ENCODE peak calls at places on chromosomes 6 and 20, in six cellular contexts. M is RCC 7860, P is pulmonary artery endothelial cell, W is tibial nerve, T is H9, Q is NCI-H187 treated with DMSO at 0.1 percent for 48 hours. A is an unnamed sample.

GRCh38 chr20:45780159-45780558 is 11.5 kb downstream of the WFDC3 start:
- DNase-seq in W (no peak), P (no peak), Q (no peak), M (no peak), T (no peak), A (no peak)

GRCh38 chr6:88899569-88900316 is 63.7 kb downstream of the RNGTT start:
- DNase-seq in Q (no peak), T (no peak), W (no peak), M (no peak), P (no peak), A (no peak)

GRCh38 chr20:55153321-55153720 is 677.9 kb downstream of the DOK5 start:
- DNase-seq in W (no peak), T (no peak), P (no peak), M (peak), Q (no peak), A (no peak)

GRCh38 chr6:89530982-89531381 is 98.0 kb downstream of the ANKRD6 start:
- DNase-seq in W (no peak), T (no peak), Q (no peak), M (no peak), P (no peak), A (no peak)

GRCh38 chr6:85390105-85390728 is 59.7 kb upstream of the NT5E start:
- DNase-seq in W (no peak), M (peak), T (no peak), Q (no peak), P (no peak), A (no peak)

GRCh38 chr6:111805511-111806181 is 67.6 kb downstream of the FYN start:
- DNase-seq in Q (no peak), W (no peak), T (no peak), P (no peak), M (peak), A (no peak)

GRCh38 chr6:55395836-55396235 is 68.6 kb downstream of the GFRAL start:
- DNase-seq in P (no peak), Q (no peak), M (no peak), T (no peak), W (no peak), A (no peak)

GRCh38 chr6:51459958-51460357 is 627.5 kb downstream of the PKHD1 start:
- DNase-seq in T (no peak), P (no peak), Q (no peak), M (no peak), W (no peak), A (no peak)

GRCh38 chr6:112640895-112641294 is 293.8 kb downstream of the RFPL4B start:
- DNase-seq in M (peak), Q (no peak), W (no peak), P (no peak), T (no peak), A (no peak)

GRCh38 chr6:28721372-28721771 is 195.7 kb downstream of the GPX5 start:
- DNase-seq in Q (no peak), P (no peak), W (no peak), M (no peak), T (no peak), A (no peak)

GRCh38 chr6:150876598-150876997 is 11.1 kb downstream of the MTHFD1L start:
- DNase-seq in Q (no peak), P (no peak), W (no peak), M (no peak), T (no peak), A (no peak)

GRCh38 chr20:57698191-57698866 is 11.5 kb downstream of the PMEPA1 start:
- DNase-seq in M (peak), T (no peak), W (no peak), P (peak), Q (no peak), A (no peak)

GRCh38 chr6:36904851-36905393 is 19.2 kb downstream of the C6orf89 start:
- DNase-seq in W (no peak), P (no peak), Q (no peak), M (no peak), T (no peak), A (no peak)

GRCh38 chr6:169723200-169723909 is 945 bp downstream of the PHF10 start:
- DNase-seq in W (peak), T (peak), M (no peak), Q (no peak), P (no peak), A (peak)

GRCh38 chr6:36334343-36334742 is 2.3 kb downstream of the BNIP5 start:
- DNase-seq in M (no peak), P (no peak), W (peak), Q (no peak), T (no peak), A (no peak)

GRCh38 chr6:122530440-122531046 is 58.9 kb upstream of the SERINC1 start:
- DNase-seq in W (peak), T (peak), Q (peak), M (peak), P (peak), A (peak)

GRCh38 chr6:55941713-55942112 is 66.3 kb upstream of the BMP5 start:
- DNase-seq in W (no peak), M (no peak), T (no peak), Q (no peak), P (no peak), A (no peak)

GRCh38 chr6:144314003-144314485 is 28.9 kb downstream of the UTRN start:
- DNase-seq in P (peak), T (no peak), Q (peak), W (peak), M (no peak), A (no peak)

GRCh38 chr6:165676435-165677068 is 13.5 kb upstream of the PDE10A start:
- DNase-seq in M (no peak), T (peak), W (no peak), P (peak), Q (no peak), A (no peak)

GRCh38 chr6:33443619-33444504 is 10.5 kb upstream of the ZBTB9 start:
- DNase-seq in Q (no peak), P (no peak), M (no peak), T (no peak), W (no peak), A (no peak)

GRCh38 chr6:93858213-93858612 is 438.9 kb upstream of the EPHA7 start:
- DNase-seq in P (no peak), Q (no peak), T (no peak), W (no peak), M (no peak), A (no peak)

GRCh38 chr6:158561938-158562337 is 2.0 kb downstream of the TMEM181 start:
- DNase-seq in Q (no peak), P (no peak), T (no peak), M (no peak), W (no peak), A (no peak)

GRCh38 chr6:55153284-55153683 is 21.0 kb upstream of the HCRTR2 start:
- DNase-seq in M (no peak), T (no peak), W (no peak), P (no peak), Q (no peak), A (no peak)

GRCh38 chr20:51363378-51363777 is 179.1 kb downstream of the NFATC2 start:
- DNase-seq in Q (no peak), P (no peak), T (no peak), W (no peak), M (no peak), A (no peak)

GRCh38 chr20:5845686-5846651 is 95.8 kb downstream of the SHLD1 start:
- DNase-seq in P (no peak), Q (no peak), M (no peak), W (no peak), T (no peak), A (no peak)